ENCODE peak calls at places on chromosomes 12 and 14, in nine cellular contexts. H is GM12878, T is stomach, V is heart right ventricle, B is Caco-2, U is right lobe of liver, Q is body of pancreas, L is trophoblast cell, N is left ventricle myocardium inferior. X is an unnamed sample. For H3K9me3 and H3K4me1, the result is how much of the 10 kb centered on the place peaks cover.

GRCh38 chr12:131894981-131895639 is 688 bp downstream of the ULK1 start:
- DNase-seq in V (no peak), U (peak), T (peak), Q (no peak), N (no peak), B (no peak), H (no peak), L (no peak), X (no peak)

GRCh38 chr12:20404576-20405346 is 36.4 kb downstream of the PDE3A start:
- DNase-seq in Q (peak), H (no peak), L (no peak), T (peak), N (peak), U (no peak), B (no peak), V (peak), X (no peak)

GRCh38 chr14:61577506-61577931 is 117.8 kb upstream of the HIF1A start:
- DNase-seq in V (no peak), Q (no peak), L (no peak), T (no peak), H (no peak), B (no peak), N (no peak), U (no peak), X (no peak)

GRCh38 chr14:58705066-58705465 is 67.3 kb downstream of the DACT1 start:
- DNase-seq in H (no peak), B (no peak), V (peak), L (no peak), T (no peak), N (peak), U (no peak), Q (no peak), X (no peak)

GRCh38 chr12:82300611-82301010 is 57.6 kb downstream of the CCDC59 start:
- DNase-seq in Q (no peak), L (no peak), H (no peak), U (no peak), T (no peak), V (no peak), B (no peak), N (no peak), X (no peak)

GRCh38 chr12:31626270-31626669 is 33.2 kb upstream of the ETFBKMT start:
- DNase-seq in Q (no peak), N (no peak), T (peak), U (no peak), B (no peak), L (no peak), V (no peak), H (no peak), X (no peak)

GRCh38 chr14:42001436-42001835 is 394.8 kb downstream of the LRFN5 start:
- DNase-seq in U (no peak), N (no peak), L (peak), B (no peak), Q (no peak), V (no peak), H (no peak), T (no peak), X (no peak)

GRCh38 chr14:104510794-104511611 is 68.6 kb upstream of the C14orf180 start:
- DNase-seq in L (no peak), V (peak), N (peak), T (peak), U (no peak), B (no peak), Q (no peak), H (no peak), X (peak)

GRCh38 chr14:34035177-34035933 is 84.5 kb upstream of the EGLN3 start:
- DNase-seq in N (peak), L (peak), V (peak), H (no peak), Q (no peak), U (no peak), B (no peak), T (peak), X (no peak)

GRCh38 chr14:81565441-81566290 is 32.0 kb upstream of the SEL1L start:
- DNase-seq in H (no peak), N (no peak), V (no peak), Q (peak), B (peak), T (no peak), U (no peak), L (peak), X (no peak)

GRCh38 chr12:72467985-72468384 is 195.8 kb downstream of the TRHDE start:
- DNase-seq in U (no peak), T (no peak), V (no peak), B (no peak), L (no peak), H (no peak), Q (no peak), N (no peak), X (no peak)

GRCh38 chr12:53985358-53985899 is 483 bp downstream of the HOXC10 start:
- DNase-seq in N (no peak), U (no peak), H (no peak), L (no peak), V (no peak), B (peak), Q (no peak), T (no peak), X (no peak)

GRCh38 chr12:109879332-109880048 is 851 bp downstream of the GLTP start:
- DNase-seq in N (no peak), H (no peak), B (no peak), T (no peak), L (peak), Q (no peak), V (no peak), U (no peak), X (no peak)

GRCh38 chr14:39393289-39393688 is 38.9 kb downstream of the FBXO33 start:
- DNase-seq in T (no peak), U (no peak), L (peak), V (no peak), Q (no peak), H (no peak), B (peak), N (no peak), X (no peak)

GRCh38 chr12:46292754-46293402 is 24.0 kb upstream of the SLC38A1 start:
- DNase-seq in V (no peak), H (no peak), U (no peak), N (no peak), T (no peak), B (no peak), Q (no peak), L (no peak), X (no peak)

GRCh38 chr14:96783306-96784224 is 13.6 kb upstream of the VRK1 start:
- DNase-seq in V (no peak), L (peak), U (no peak), T (no peak), N (no peak), B (no peak), Q (no peak), H (no peak), X (no peak)

GRCh38 chr12:106227641-106228319 is 20.0 kb downstream of the CKAP4 start:
- DNase-seq in V (no peak), U (no peak), B (peak), Q (peak), L (peak), T (peak), N (no peak), H (no peak), X (peak)

GRCh38 chr14:106508216-106508615 is 981.8 kb downstream of the TMEM121 start:
- DNase-seq in T (no peak), L (no peak), Q (no peak), N (no peak), B (no peak), H (no peak), U (no peak), V (no peak), X (no peak)

GRCh38 chr14:106509176-106509575 is 982.8 kb downstream of the TMEM121 start:
- DNase-seq in Q (no peak), B (no peak), T (no peak), N (no peak), L (no peak), U (no peak), V (no peak), H (no peak), X (peak)

GRCh38 chr14:106507354-106507753 is 981.0 kb downstream of the TMEM121 start:
- DNase-seq in Q (no peak), N (no peak), B (no peak), L (no peak), T (no peak), U (no peak), H (no peak), V (no peak), X (no peak)

GRCh38 chr14:106511411-106512198 is 985.2 kb downstream of the TMEM121 start:
- DNase-seq in B (no peak), U (no peak), L (no peak), V (no peak), T (no peak), Q (no peak), N (no peak), H (no peak), X (no peak)

DNA sequence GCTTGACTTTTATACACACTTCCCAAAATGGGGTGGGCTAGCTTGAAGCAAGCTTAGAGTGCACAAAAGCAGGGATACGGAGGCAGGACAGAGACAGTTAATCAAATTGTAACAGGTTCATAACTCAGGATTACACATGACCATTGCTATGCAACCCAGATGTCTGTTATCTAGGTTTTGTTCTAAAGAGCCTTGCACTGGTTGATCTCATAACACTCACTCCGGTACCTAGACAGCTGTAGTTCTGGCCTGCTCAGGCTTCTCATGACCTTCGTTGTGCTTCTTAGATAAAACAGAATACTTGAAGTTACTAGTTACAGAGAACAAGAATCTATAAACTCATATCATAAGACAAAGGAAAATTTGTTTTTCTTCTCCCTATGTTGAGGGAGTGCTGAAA is 983.4 kb downstream of the TMEM121 start:
- DNase-seq in V (no peak), U (no peak), Q (no peak), H (no peak), N (no peak), T (no peak), B (no peak), L (peak), X (no peak)
- H3K9me3 ChIP-seq in V (under half), U (under half), Q (under half), H (under half), N (under half), T (under half), B (under half), L (under half), X (under half)

DNA sequence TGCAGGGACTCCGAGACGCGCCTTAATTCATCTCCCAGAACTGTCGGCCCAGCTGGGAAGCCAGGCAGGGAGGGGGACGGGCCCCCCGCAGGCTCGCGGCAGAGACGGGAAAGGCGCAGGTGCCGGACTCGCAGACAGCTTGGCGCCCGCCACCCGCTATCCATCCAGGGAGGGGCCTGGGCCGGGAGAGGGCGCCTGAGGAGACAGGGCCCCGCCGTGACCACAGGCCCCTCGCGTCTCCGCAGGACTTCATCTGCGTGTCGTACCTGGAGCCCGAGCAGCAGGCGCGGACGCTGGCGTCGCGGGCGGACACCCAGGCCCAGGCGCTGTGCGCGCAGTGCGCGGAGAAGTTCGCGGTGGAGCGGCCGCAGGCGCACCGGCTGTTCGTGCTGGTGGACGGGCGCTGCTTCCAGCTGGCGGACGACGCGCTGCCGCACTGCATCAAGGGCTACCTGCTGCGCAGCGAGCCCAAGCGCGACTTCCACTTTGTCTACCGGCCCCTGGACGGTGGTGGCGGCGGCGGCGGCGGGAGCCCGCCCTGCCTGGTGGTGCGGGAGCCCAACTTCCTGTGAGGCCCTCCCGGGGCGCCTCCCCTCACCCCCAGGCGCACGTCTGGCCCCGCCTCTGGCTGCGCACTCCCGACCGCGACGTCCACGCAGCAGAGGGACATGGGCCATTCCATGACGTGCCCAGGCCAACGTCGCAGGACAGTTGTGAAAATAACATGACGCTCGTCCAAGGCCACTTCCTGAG is 60.6 kb downstream of the LGMN start:
- DNase-seq in T (peak), H (no peak), V (peak), L (no peak), U (no peak), B (no peak), Q (peak), N (no peak), X (no peak)
- H3K4me3 ChIP-seq in T (peak), H (no peak), V (peak), L (peak), U (peak), B (no peak), Q (peak), N (peak), X (peak)

GRCh38 chr14:65864549-65864948 is 452.0 kb downstream of the FUT8 start:
- DNase-seq in L (no peak), T (no peak), B (no peak), U (no peak), H (no peak), N (no peak), Q (no peak), V (no peak), X (no peak)
- H3K4me1 ChIP-seq in L (under half), T (under half), B (under half), U (under half), H (under half), N (under half), Q (under half), V (under half), X (under half)

GRCh38 chr14:98321838-98322237 is 950.2 kb downstream of the BCL11B start:
- DNase-seq in N (no peak), T (no peak), B (no peak), H (no peak), Q (no peak), U (no peak), V (no peak), L (no peak), X (no peak)

GRCh38 chr14:98325761-98326160 is 946.2 kb downstream of the BCL11B start:
- DNase-seq in N (no peak), U (no peak), T (no peak), H (no peak), Q (no peak), B (no peak), V (no peak), L (no peak), X (no peak)

GRCh38 chr14:98323850-98324249 is 948.1 kb downstream of the BCL11B start:
- DNase-seq in T (no peak), U (no peak), L (no peak), B (no peak), H (no peak), N (no peak), V (no peak), Q (no peak), X (no peak)
- H3K9me3 ChIP-seq in T (under half), U (under half), L (under half), B (under half), H (under half), N (under half), V (under half), Q (under half), X (under half)

GRCh38 chr12:68627673-68628319 is 17.1 kb downstream of the RAP1B start:
- DNase-seq in N (no peak), V (no peak), L (no peak), U (no peak), Q (no peak), B (no peak), H (no peak), T (no peak), X (no peak)
- H3K4me3 ChIP-seq in N (no peak), V (no peak), L (no peak), U (no peak), Q (no peak), B (no peak), H (no peak), T (no peak), X (no peak)